ENCODE peak calls at places on chromosomes 13 and 19, in six cellular contexts. X is naive thymus-derived CD4-positive, alpha-beta T cell; E is NCI-H2171; T is thoracic aorta; L is keratinocyte; N is H7. G is an unnamed sample.

GRCh38 chr13:25170554-25171107 is 1.5 kb downstream of the AMER2 start:
- DNase-seq in T (no peak), E (no peak), N (peak), L (no peak), X (no peak), G (no peak)

GRCh38 chr13:52849727-52850395 is 1.4 kb upstream of the PCDH8 start:
- DNase-seq in X (no peak), T (no peak), L (no peak), E (no peak), N (peak), G (no peak)

GRCh38 chr19:54191671-54192453 is 754 bp downstream of the TSEN34 start:
- DNase-seq in T (no peak), L (no peak), E (no peak), X (no peak), N (no peak), G (no peak)

GRCh38 chr13:30339721-30340366 is 32.5 kb upstream of the KATNAL1 start:
- DNase-seq in T (no peak), E (no peak), N (no peak), L (no peak), X (no peak), G (no peak)

GRCh38 chr19:1052349-1052967 is 12.6 kb downstream of the ABCA7 start:
- DNase-seq in T (no peak), X (no peak), L (no peak), E (no peak), N (no peak), G (no peak)

GRCh38 chr13:105918842-105919741 is 616.4 kb downstream of the EFNB2 start:
- DNase-seq in T (no peak), N (peak), X (no peak), L (peak), E (peak), G (no peak)

GRCh38 chr13:106619688-106620555 is 52.0 kb upstream of the ARGLU1 start:
- DNase-seq in X (no peak), T (no peak), N (peak), L (no peak), E (peak), G (no peak)

GRCh38 chr19:29610574-29611271 is 4.6 kb downstream of the POP4 start:
- DNase-seq in E (peak), L (peak), T (peak), X (peak), N (peak), G (no peak)

GRCh38 chr13:74243637-74244526 is 109.7 kb upstream of the KLF12 start:
- DNase-seq in T (no peak), L (no peak), N (no peak), X (no peak), E (no peak), G (no peak)

GRCh38 chr13:24135674-24136300 is 24.7 kb upstream of the SPATA13 start:
- DNase-seq in N (no peak), X (no peak), E (no peak), L (no peak), T (no peak), G (no peak)

GRCh38 chr19:55146648-55147218 is 2.3 kb downstream of the TNNT1 start:
- DNase-seq in T (no peak), N (peak), E (peak), L (no peak), X (no peak), G (no peak)

GRCh38 chr19:41871573-41872383 is 5.3 kb upstream of the CD79A start:
- DNase-seq in L (no peak), N (peak), E (no peak), T (no peak), X (peak), G (no peak)

GRCh38 chr19:45187421-45188100 is 9.0 kb downstream of the BLOC1S3 start:
- DNase-seq in L (no peak), E (peak), N (peak), T (no peak), X (no peak), G (no peak)

GRCh38 chr19:43620061-43621001 is 902 bp upstream of the ZNF428 start:
- DNase-seq in X (peak), L (no peak), E (no peak), N (no peak), T (peak), G (no peak)

GRCh38 chr19:3345850-3346460 is 20.4 kb upstream of the NFIC start:
- DNase-seq in X (no peak), N (peak), T (no peak), L (no peak), E (no peak), G (no peak)

GRCh38 chr19:44072543-44073401 is 813 bp downstream of the ZNF284 start:
- DNase-seq in L (peak), N (peak), X (no peak), T (no peak), E (no peak), G (no peak)